ENCODE peak calls at places on chromosome 20, in six cellular contexts. One of them, this sample, is unnamed.

GRCh38 chr20:42255820-42256219 is 637.6 kb upstream of the CHD6 start:
- DNase-seq in neural crest cell: no peak
- DNase-seq in central memory CD8-positive, alpha-beta T cell: no peak
- DNase-seq in PC-3: no peak
- DNase-seq in AG09319: no peak
- DNase-seq in lung microvascular endothelial cell: no peak
- DNase-seq in this sample: no peak

GRCh38 chr20:41375846-41376245 is 9.2 kb upstream of the EMILIN3 start:
- DNase-seq in lung microvascular endothelial cell: no peak
- DNase-seq in neural crest cell: no peak
- DNase-seq in central memory CD8-positive, alpha-beta T cell: no peak
- DNase-seq in PC-3: no peak
- DNase-seq in AG09319: no peak
- DNase-seq in this sample: no peak

GRCh38 chr20:52496191-52496590 is 304.6 kb upstream of the ZFP64 start:
- DNase-seq in PC-3: no peak
- DNase-seq in central memory CD8-positive, alpha-beta T cell: no peak
- DNase-seq in neural crest cell: no peak
- DNase-seq in lung microvascular endothelial cell: no peak
- DNase-seq in AG09319: no peak
- DNase-seq in this sample: no peak

GRCh38 chr20:57392512-57393271 is 1.5 kb downstream of the RBM38 start:
- DNase-seq in PC-3: no peak
- DNase-seq in AG09319: no peak
- DNase-seq in central memory CD8-positive, alpha-beta T cell: peak; percentile 95
- DNase-seq in neural crest cell: no peak
- DNase-seq in lung microvascular endothelial cell: peak; percentile 50
- DNase-seq in this sample: peak; percentile 92

GRCh38 chr20:40869416-40870147 is 159.0 kb upstream of the TOP1 start:
- DNase-seq in lung microvascular endothelial cell: no peak
- DNase-seq in AG09319: no peak
- DNase-seq in PC-3: no peak
- DNase-seq in central memory CD8-positive, alpha-beta T cell: no peak
- DNase-seq in neural crest cell: no peak
- DNase-seq in this sample: no peak

GRCh38 chr20:17570347-17571152 is 675 bp downstream of the DSTN start:
- DNase-seq in lung microvascular endothelial cell: peak; percentile 67
- DNase-seq in PC-3: peak; percentile 49
- DNase-seq in central memory CD8-positive, alpha-beta T cell: no peak
- DNase-seq in AG09319: no peak
- DNase-seq in neural crest cell: peak; percentile 49
- DNase-seq in this sample: no peak

GRCh38 chr20:19408971-19409370 is 196.5 kb downstream of the SLC24A3 start:
- DNase-seq in lung microvascular endothelial cell: no peak
- DNase-seq in central memory CD8-positive, alpha-beta T cell: no peak
- DNase-seq in AG09319: no peak
- DNase-seq in PC-3: no peak
- DNase-seq in neural crest cell: no peak
- DNase-seq in this sample: no peak

GRCh38 chr20:64224344-64225165 is 31.0 kb upstream of the PCMTD2 start:
- DNase-seq in PC-3: peak; percentile 38
- DNase-seq in lung microvascular endothelial cell: no peak
- DNase-seq in central memory CD8-positive, alpha-beta T cell: no peak
- DNase-seq in AG09319: peak; percentile 58
- DNase-seq in neural crest cell: no peak
- DNase-seq in this sample: no peak

GRCh38 chr20:48776306-48776705 is 51.5 kb downstream of the PREX1 start:
- DNase-seq in AG09319: peak; percentile 63
- DNase-seq in central memory CD8-positive, alpha-beta T cell: no peak
- DNase-seq in lung microvascular endothelial cell: no peak
- DNase-seq in PC-3: no peak
- DNase-seq in neural crest cell: no peak
- DNase-seq in this sample: peak; percentile 91

GRCh38 chr20:24208652-24209051 is 220.1 kb upstream of the GGTLC1 start:
- DNase-seq in neural crest cell: no peak
- DNase-seq in central memory CD8-positive, alpha-beta T cell: no peak
- DNase-seq in PC-3: peak; percentile 34
- DNase-seq in lung microvascular endothelial cell: no peak
- DNase-seq in AG09319: no peak
- DNase-seq in this sample: no peak

GRCh38 chr20:58595167-58595566 is 55.9 kb upstream of the STX16 start:
- DNase-seq in PC-3: peak; percentile 13
- DNase-seq in lung microvascular endothelial cell: no peak
- DNase-seq in neural crest cell: no peak
- DNase-seq in AG09319: no peak
- DNase-seq in central memory CD8-positive, alpha-beta T cell: no peak
- DNase-seq in this sample: no peak

GRCh38 chr20:14609328-14610221 is 272.2 kb upstream of the FLRT3 start:
- DNase-seq in neural crest cell: no peak
- DNase-seq in lung microvascular endothelial cell: no peak
- DNase-seq in central memory CD8-positive, alpha-beta T cell: no peak
- DNase-seq in PC-3: no peak
- DNase-seq in AG09319: no peak
- DNase-seq in this sample: no peak

GRCh38 chr20:31806564-31807355 is 12.4 kb upstream of the MYLK2 start:
- DNase-seq in neural crest cell: no peak
- DNase-seq in central memory CD8-positive, alpha-beta T cell: no peak
- DNase-seq in AG09319: no peak
- DNase-seq in PC-3: peak; percentile 22
- DNase-seq in lung microvascular endothelial cell: peak; percentile 69
- DNase-seq in this sample: no peak

GRCh38 chr20:2299301-2299700 is 3.5 kb downstream of the TGM3 start:
- DNase-seq in AG09319: no peak
- DNase-seq in neural crest cell: no peak
- DNase-seq in lung microvascular endothelial cell: no peak
- DNase-seq in PC-3: no peak
- DNase-seq in central memory CD8-positive, alpha-beta T cell: no peak
- DNase-seq in this sample: no peak

GRCh38 chr20:10788055-10788454 is 114.3 kb upstream of the JAG1 start:
- DNase-seq in neural crest cell: no peak
- DNase-seq in lung microvascular endothelial cell: no peak
- DNase-seq in PC-3: no peak
- DNase-seq in AG09319: no peak
- DNase-seq in central memory CD8-positive, alpha-beta T cell: no peak
- DNase-seq in this sample: no peak

GRCh38 chr20:38751360-38751976 is 3.2 kb downstream of the ACTR5 start:
- DNase-seq in PC-3: peak; percentile 68
- DNase-seq in AG09319: no peak
- DNase-seq in lung microvascular endothelial cell: peak; percentile 75
- DNase-seq in central memory CD8-positive, alpha-beta T cell: no peak
- DNase-seq in neural crest cell: no peak
- DNase-seq in this sample: no peak

GRCh38 chr20:1086273-1087213 is 31.9 kb upstream of the PSMF1 start:
- DNase-seq in lung microvascular endothelial cell: no peak
- DNase-seq in neural crest cell: no peak
- DNase-seq in PC-3: no peak
- DNase-seq in central memory CD8-positive, alpha-beta T cell: no peak
- DNase-seq in AG09319: no peak
- DNase-seq in this sample: no peak

GRCh38 chr20:61353261-61353995 is 101.4 kb downstream of the CDH4 start:
- DNase-seq in central memory CD8-positive, alpha-beta T cell: no peak
- DNase-seq in lung microvascular endothelial cell: no peak
- DNase-seq in AG09319: no peak
- DNase-seq in neural crest cell: no peak
- DNase-seq in PC-3: no peak
- DNase-seq in this sample: peak; percentile 29

GRCh38 chr20:21175433-21175832 is 49.6 kb downstream of the KIZ start:
- DNase-seq in neural crest cell: no peak
- DNase-seq in PC-3: no peak
- DNase-seq in central memory CD8-positive, alpha-beta T cell: no peak
- DNase-seq in lung microvascular endothelial cell: no peak
- DNase-seq in AG09319: no peak
- DNase-seq in this sample: no peak

GRCh38 chr20:10649817-10650200 is 24.0 kb downstream of the JAG1 start:
- DNase-seq in central memory CD8-positive, alpha-beta T cell: no peak
- DNase-seq in neural crest cell: no peak
- DNase-seq in AG09319: no peak
- DNase-seq in lung microvascular endothelial cell: no peak
- DNase-seq in PC-3: no peak
- DNase-seq in this sample: no peak

GRCh38 chr20:63911171-63911570 is 16.2 kb downstream of the DNAJC5 start:
- DNase-seq in neural crest cell: no peak
- DNase-seq in PC-3: peak; percentile 92
- DNase-seq in central memory CD8-positive, alpha-beta T cell: no peak
- DNase-seq in AG09319: no peak
- DNase-seq in lung microvascular endothelial cell: peak; percentile 35
- DNase-seq in this sample: peak; percentile 89

GRCh38 chr20:7333846-7334245 is 566.4 kb downstream of the BMP2 start:
- DNase-seq in central memory CD8-positive, alpha-beta T cell: no peak
- DNase-seq in neural crest cell: no peak
- DNase-seq in AG09319: no peak
- DNase-seq in PC-3: no peak
- DNase-seq in lung microvascular endothelial cell: no peak
- DNase-seq in this sample: no peak

GRCh38 chr20:48741669-48742068 is 86.1 kb downstream of the PREX1 start:
- DNase-seq in AG09319: no peak
- DNase-seq in neural crest cell: no peak
- DNase-seq in PC-3: no peak
- DNase-seq in lung microvascular endothelial cell: no peak
- DNase-seq in central memory CD8-positive, alpha-beta T cell: no peak
- DNase-seq in this sample: no peak

GRCh38 chr20:21704408-21705385 is 767 bp upstream of the PAX1 start:
- DNase-seq in AG09319: no peak
- DNase-seq in PC-3: no peak
- DNase-seq in lung microvascular endothelial cell: no peak
- DNase-seq in neural crest cell: no peak
- DNase-seq in central memory CD8-positive, alpha-beta T cell: no peak
- DNase-seq in this sample: no peak

GRCh38 chr20:43789593-43789992 is 62.8 kb upstream of the GTSF1L start:
- DNase-seq in neural crest cell: no peak
- DNase-seq in central memory CD8-positive, alpha-beta T cell: no peak
- DNase-seq in PC-3: no peak
- DNase-seq in AG09319: no peak
- DNase-seq in lung microvascular endothelial cell: no peak
- DNase-seq in this sample: no peak

GRCh38 chr20:58697867-58698703 is 5.5 kb downstream of the NPEPL1 start:
- DNase-seq in AG09319: no peak
- DNase-seq in central memory CD8-positive, alpha-beta T cell: no peak
- DNase-seq in neural crest cell: no peak
- DNase-seq in PC-3: no peak
- DNase-seq in lung microvascular endothelial cell: no peak
- DNase-seq in this sample: no peak

GRCh38 chr20:9740486-9740885 is 98.4 kb downstream of the PAK5 start:
- DNase-seq in central memory CD8-positive, alpha-beta T cell: no peak
- DNase-seq in neural crest cell: no peak
- DNase-seq in lung microvascular endothelial cell: no peak
- DNase-seq in PC-3: no peak
- DNase-seq in AG09319: no peak
- DNase-seq in this sample: no peak

GRCh38 chr20:48180039-48180438 is 394.8 kb upstream of the SULF2 start:
- DNase-seq in central memory CD8-positive, alpha-beta T cell: no peak
- DNase-seq in PC-3: peak; percentile 93
- DNase-seq in AG09319: no peak
- DNase-seq in neural crest cell: no peak
- DNase-seq in lung microvascular endothelial cell: peak; percentile 36
- DNase-seq in this sample: no peak

GRCh38 chr20:9551808-9552550 is 37.6 kb downstream of the LAMP5 start:
- DNase-seq in central memory CD8-positive, alpha-beta T cell: no peak
- DNase-seq in neural crest cell: no peak
- DNase-seq in AG09319: no peak
- DNase-seq in PC-3: peak; percentile 24
- DNase-seq in lung microvascular endothelial cell: no peak
- DNase-seq in this sample: no peak

GRCh38 chr20:45704969-45705637 is at the start of gene WFDC10B:
- DNase-seq in AG09319: no peak
- DNase-seq in lung microvascular endothelial cell: no peak
- DNase-seq in neural crest cell: no peak
- DNase-seq in PC-3: no peak
- DNase-seq in central memory CD8-positive, alpha-beta T cell: no peak
- DNase-seq in this sample: no peak

GRCh38 chr20:17651761-17652388 is 30.2 kb downstream of the RRBP1 start:
- DNase-seq in lung microvascular endothelial cell: no peak
- DNase-seq in PC-3: peak; percentile 62
- DNase-seq in AG09319: no peak
- DNase-seq in neural crest cell: no peak
- DNase-seq in central memory CD8-positive, alpha-beta T cell: no peak
- DNase-seq in this sample: no peak

GRCh38 chr20:58075565-58075964 is 152.9 kb downstream of the ANKRD60 start:
- DNase-seq in AG09319: no peak
- DNase-seq in lung microvascular endothelial cell: no peak
- DNase-seq in central memory CD8-positive, alpha-beta T cell: no peak
- DNase-seq in PC-3: no peak
- DNase-seq in neural crest cell: no peak
- DNase-seq in this sample: no peak

GRCh38 chr20:58833921-58834320 is 16.8 kb downstream of the GNAS-AS1 start:
- DNase-seq in AG09319: no peak
- DNase-seq in central memory CD8-positive, alpha-beta T cell: no peak
- DNase-seq in lung microvascular endothelial cell: no peak
- DNase-seq in neural crest cell: no peak
- DNase-seq in PC-3: no peak
- DNase-seq in this sample: no peak

GRCh38 chr20:4681441-4681840 is 40.3 kb upstream of the PRND start:
- DNase-seq in lung microvascular endothelial cell: no peak
- DNase-seq in central memory CD8-positive, alpha-beta T cell: no peak
- DNase-seq in PC-3: no peak
- DNase-seq in AG09319: no peak
- DNase-seq in neural crest cell: no peak
- DNase-seq in this sample: no peak

GRCh38 chr20:61126369-61127195 is 125.5 kb upstream of the CDH4 start:
- DNase-seq in central memory CD8-positive, alpha-beta T cell: no peak
- DNase-seq in PC-3: no peak
- DNase-seq in lung microvascular endothelial cell: no peak
- DNase-seq in neural crest cell: no peak
- DNase-seq in AG09319: no peak
- DNase-seq in this sample: no peak

GRCh38 chr20:45010399-45010828 is 44.1 kb downstream of the STK4 start:
- DNase-seq in lung microvascular endothelial cell: no peak
- DNase-seq in central memory CD8-positive, alpha-beta T cell: no peak
- DNase-seq in neural crest cell: no peak
- DNase-seq in PC-3: peak; percentile 82
- DNase-seq in AG09319: no peak
- DNase-seq in this sample: no peak

This sample was measured in posterior cingulate gyrus.